ENCODE peak calls at places on chromosomes 13 and 19, in seven cellular contexts. R is NB4, Y is GM13977, U is lower leg skin, S is tibial nerve, J is transverse colon, A is left ventricle myocardium inferior. Q is an unnamed sample.

GRCh38 chr13:29594710-29595379 is 643 bp downstream of the SLC7A1 start:
- DNase-seq in R (peak; percentile 77), Y (peak; percentile 80), U (peak; percentile 53), S (peak; percentile 54), J (peak; percentile 65), A (peak; percentile 52), Q (no peak)

GRCh38 chr13:110070511-110071120 is 236.3 kb downstream of the COL4A1 start:
- DNase-seq in R (no peak), Y (no peak), U (no peak), S (no peak), J (no peak), A (no peak), Q (peak; percentile 12)

GRCh38 chr19:16860118-16860517 is 28.7 kb upstream of the F2RL3 start:
- DNase-seq in R (no peak), Y (no peak), U (no peak), S (no peak), J (no peak), A (no peak), Q (no peak)

GRCh38 chr13:59746291-59746962 is 417.3 kb downstream of the DIAPH3 start:
- DNase-seq in R (no peak), Y (no peak), U (no peak), S (no peak), J (peak; percentile 23), A (no peak), Q (peak; percentile 23)

GRCh38 chr13:111389621-111390521 is 69.4 kb downstream of the TEX29 start:
- DNase-seq in R (no peak), Y (no peak), U (no peak), S (no peak), J (no peak), A (no peak), Q (no peak)

GRCh38 chr19:18749362-18750231 is 41.5 kb downstream of the COMP start:
- DNase-seq in R (no peak), Y (no peak), U (no peak), S (no peak), J (no peak), A (no peak), Q (no peak)

GRCh38 chr19:54435551-54436016 is 13.4 kb upstream of the LENG8 start:
- DNase-seq in R (no peak), Y (no peak), U (no peak), S (no peak), J (no peak), A (no peak), Q (no peak)

GRCh38 chr19:27745978-27746542 is 1466.9 kb downstream of the UQCRFS1 start:
- DNase-seq in R (no peak), Y (no peak), U (peak; percentile 8), S (no peak), J (no peak), A (no peak), Q (no peak)

GRCh38 chr13:99122171-99122570 is 78.5 kb upstream of the UBAC2 start:
- DNase-seq in R (no peak), Y (no peak), U (no peak), S (no peak), J (no peak), A (no peak), Q (no peak)

GRCh38 chr19:33487901-33488817 is 33.4 kb downstream of the PEPD start:
- DNase-seq in R (peak; percentile 2), Y (no peak), U (no peak), S (no peak), J (no peak), A (no peak), Q (no peak)

GRCh38 chr13:37106642-37107041 is 1.2 kb upstream of the CSNK1A1L start:
- DNase-seq in R (no peak), Y (no peak), U (no peak), S (no peak), J (no peak), A (no peak), Q (no peak)

GRCh38 chr13:93182406-93182805 is 44.2 kb upstream of the GPC6 start:
- DNase-seq in R (no peak), Y (no peak), U (no peak), S (no peak), J (no peak), A (no peak), Q (no peak)

GRCh38 chr19:18586311-18586710 is 2.3 kb upstream of the REX1BD start:
- DNase-seq in R (peak; percentile 58), Y (no peak), U (no peak), S (no peak), J (no peak), A (no peak), Q (no peak)

GRCh38 chr13:48165727-48166126 is 67.3 kb upstream of the ITM2B start:
- DNase-seq in R (no peak), Y (no peak), U (no peak), S (no peak), J (no peak), A (no peak), Q (no peak)

GRCh38 chr13:71758823-71759222 is 108.2 kb downstream of the DACH1 start:
- DNase-seq in R (no peak), Y (no peak), U (no peak), S (no peak), J (no peak), A (no peak), Q (no peak)

GRCh38 chr13:72163671-72164070 is 296.7 kb upstream of the DACH1 start:
- DNase-seq in R (no peak), Y (no peak), U (no peak), S (no peak), J (no peak), A (no peak), Q (no peak)

GRCh38 chr19:29550896-29551295 is 25.1 kb downstream of the VSTM2B start:
- DNase-seq in R (no peak), Y (no peak), U (no peak), S (no peak), J (no peak), A (no peak), Q (no peak)

GRCh38 chr13:90232291-90232690 is 1115.2 kb upstream of the MIR17HG start:
- DNase-seq in R (no peak), Y (no peak), U (no peak), S (no peak), J (no peak), A (no peak), Q (no peak)

GRCh38 chr13:57740719-57741118 is 109.2 kb downstream of the PCDH17 start:
- DNase-seq in R (no peak), Y (no peak), U (no peak), S (no peak), J (no peak), A (peak; percentile 28), Q (no peak)

GRCh38 chr19:48987323-48987722 is 5.8 kb downstream of the GYS1 start:
- DNase-seq in R (no peak), Y (no peak), U (no peak), S (no peak), J (no peak), A (no peak), Q (no peak)

GRCh38 chr19:55493052-55493649 is 4.9 kb downstream of the SSC5D start:
- DNase-seq in R (no peak), Y (no peak), U (no peak), S (no peak), J (no peak), A (no peak), Q (no peak)

GRCh38 chr19:18368504-18369222 is 17.3 kb upstream of the GDF15 start:
- DNase-seq in R (no peak), Y (no peak), U (no peak), S (no peak), J (no peak), A (no peak), Q (no peak)

GRCh38 chr19:49160450-49161189 is 3.0 kb downstream of the TRPM4 start:
- DNase-seq in R (no peak), Y (no peak), U (no peak), S (no peak), J (no peak), A (no peak), Q (no peak)

GRCh38 chr19:47274071-47274890 is at the start of gene INAFM1:
- DNase-seq in R (peak; percentile 100), Y (peak; percentile 98), U (peak; percentile 97), S (peak; percentile 98), J (peak; percentile 100), A (peak; percentile 97), Q (no peak)

GRCh38 chr19:47272448-47273312 is 2.0 kb upstream of the INAFM1 start:
- DNase-seq in R (peak; percentile 98), Y (no peak), U (peak; percentile 51), S (peak; percentile 47), J (peak; percentile 64), A (peak; percentile 52), Q (no peak)

GRCh38 chr19:47274891-47275865 is 493 bp downstream of the INAFM1 start:
- DNase-seq in R (no peak), Y (no peak), U (peak; percentile 53), S (no peak), J (peak; percentile 36), A (peak; percentile 22), Q (no peak)

GRCh38 chr19:47271949-47272348 is 2.7 kb upstream of the INAFM1 start:
- DNase-seq in R (peak; percentile 86), Y (no peak), U (no peak), S (no peak), J (no peak), A (no peak), Q (no peak)

GRCh38 chr19:47273313-47274070 is 1.2 kb upstream of the INAFM1 start:
- DNase-seq in R (peak; percentile 100), Y (peak; percentile 96), U (peak; percentile 94), S (peak; percentile 96), J (peak; percentile 95), A (peak; percentile 92), Q (peak; percentile 46)
- TF ChIP-seq CTCF in R (no peak), Y (no peak), U (no peak), S (no peak), J (no peak), A (no peak), Q (no peak)

DNA sequence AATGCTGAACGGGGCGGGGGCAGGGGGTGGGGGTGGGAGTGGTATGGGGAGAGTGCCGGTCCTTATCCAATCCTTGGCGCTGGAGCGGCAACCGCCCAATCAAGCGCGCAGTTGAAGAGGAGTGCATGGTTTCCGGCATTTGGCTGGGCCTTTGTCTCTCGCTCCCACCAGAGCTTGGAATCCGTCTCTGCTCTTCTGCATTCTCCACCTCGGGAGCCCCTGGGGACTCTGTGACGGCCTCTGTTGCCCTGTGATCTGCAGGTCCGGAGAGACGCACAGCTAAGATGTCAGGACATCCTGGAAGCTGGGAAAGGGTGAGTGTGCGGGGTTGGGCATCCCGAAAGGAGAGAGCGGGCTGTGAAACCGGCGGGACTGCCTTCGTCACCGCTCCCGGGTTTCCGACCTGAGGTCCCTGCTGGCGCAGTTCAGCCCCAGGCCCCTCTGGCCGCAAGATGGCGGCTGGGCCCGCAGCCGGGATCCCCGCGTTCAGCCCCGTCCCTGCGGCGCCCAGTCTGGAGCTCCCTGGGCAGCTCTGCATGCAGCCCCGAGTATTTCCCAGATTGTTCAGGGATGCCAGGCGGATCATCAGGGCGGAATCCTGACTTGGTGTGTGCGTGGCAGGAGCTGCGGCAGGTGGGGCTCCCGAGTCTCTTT is 53.6 kb upstream of the ZNF254 start:
- DNase-seq in R (peak; percentile 97), Y (peak; percentile 94), U (peak; percentile 92), S (peak; percentile 84), J (peak; percentile 88), A (peak; percentile 90), Q (peak; percentile 64)
- TF ChIP-seq CTCF in R (no peak), Y (peak; percentile 14), U (no peak), S (no peak), J (no peak), A (peak; percentile 19), Q (no peak)

GRCh38 chr13:22009937-22010336 is 339.1 kb downstream of the FGF9 start:
- DNase-seq in R (peak; percentile 58), Y (no peak), U (no peak), S (no peak), J (no peak), A (no peak), Q (no peak)
- TF ChIP-seq CTCF in R (no peak), Y (no peak), U (no peak), S (no peak), J (no peak), A (no peak), Q (no peak)

GRCh38 chr19:8335343-8336071 is 7.6 kb downstream of the KANK3 start:
- DNase-seq in R (no peak), Y (peak; percentile 66), U (no peak), S (no peak), J (peak; percentile 20), A (no peak), Q (no peak)
- TF ChIP-seq CTCF in R (no peak), Y (peak; percentile 41), U (no peak), S (no peak), J (no peak), A (no peak), Q (no peak)

Q was measured in AG04449.